ENCODE peak calls at places on chromosome X, in eight cellular contexts. G is fibroblast of mammary gland, A is tibial nerve, N is IMR-90, V is astrocyte, D is breast epithelium, U is mucosa of descending colon, T is spleen. I is an unnamed sample.

GRCh38 chrX:53234484-53234883 is 9.5 kb upstream of the KDM5C start:
- DNase-seq in G (no peak), A (no peak), N (no peak), V (no peak), D (no peak), U (no peak), T (no peak), I (no peak)

GRCh38 chrX:108396188-108396885 is 41.9 kb downstream of the COL4A6 start:
- DNase-seq in G (peak), A (no peak), N (peak), V (peak), D (peak), U (no peak), T (no peak), I (no peak)

GRCh38 chrX:120302434-120302833 is 8.8 kb downstream of the TMEM255A start:
- DNase-seq in G (no peak), A (no peak), N (no peak), V (no peak), D (no peak), U (peak), T (peak), I (no peak)

GRCh38 chrX:110442631-110443030 is 84.0 kb downstream of the RTL9 start:
- DNase-seq in G (peak), A (no peak), N (peak), V (peak), D (no peak), U (no peak), T (no peak), I (peak)

GRCh38 chrX:54423161-54423888 is 16.9 kb upstream of the TSR2 start:
- DNase-seq in G (no peak), A (no peak), N (no peak), V (no peak), D (no peak), U (no peak), T (no peak), I (no peak)

GRCh38 chrX:114221445-114221844 is 362.4 kb upstream of the HTR2C start:
- DNase-seq in G (no peak), A (no peak), N (no peak), V (no peak), D (no peak), U (no peak), T (no peak), I (no peak)

GRCh38 chrX:98379134-98379533 is 1495.4 kb downstream of the RPA4 start:
- DNase-seq in G (no peak), A (no peak), N (no peak), V (no peak), D (no peak), U (no peak), T (no peak), I (no peak)

GRCh38 chrX:69153060-69153730 is 12.1 kb downstream of the PJA1 start:
- DNase-seq in G (peak), A (peak), N (peak), V (no peak), D (no peak), U (no peak), T (peak), I (peak)

GRCh38 chrX:131441033-131441432 is 102.8 kb upstream of the OR13H1 start:
- DNase-seq in G (peak), A (no peak), N (no peak), V (no peak), D (no peak), U (no peak), T (no peak), I (no peak)

GRCh38 chrX:150465856-150466775 is 102.3 kb upstream of the MTM1 start:
- DNase-seq in G (no peak), A (no peak), N (no peak), V (no peak), D (no peak), U (no peak), T (no peak), I (no peak)

GRCh38 chrX:74779175-74779574 is 146.1 kb downstream of the NEXMIF start:
- DNase-seq in G (no peak), A (no peak), N (no peak), V (no peak), D (no peak), U (no peak), T (no peak), I (no peak)

GRCh38 chrX:107851215-107851614 is 25.5 kb downstream of the MID2 start:
- DNase-seq in G (no peak), A (no peak), N (no peak), V (peak), D (no peak), U (no peak), T (no peak), I (peak)

GRCh38 chrX:1027133-1027532 is 185.3 kb downstream of the CRLF2 start:
- DNase-seq in G (no peak), A (no peak), N (no peak), V (no peak), D (no peak), U (no peak), T (peak), I (no peak)

GRCh38 chrX:4830880-4831557 is 1117.6 kb upstream of the PRKX start:
- DNase-seq in G (no peak), A (no peak), N (no peak), V (no peak), D (no peak), U (no peak), T (no peak), I (no peak)

GRCh38 chrX:42524374-42524773 is 253.6 kb downstream of the PPP1R2C start:
- DNase-seq in G (peak), A (no peak), N (peak), V (peak), D (no peak), U (no peak), T (no peak), I (peak)

GRCh38 chrX:78517124-78517523 is 142.0 kb downstream of the RTL3 start:
- DNase-seq in G (no peak), A (no peak), N (no peak), V (peak), D (no peak), U (no peak), T (no peak), I (no peak)

GRCh38 chrX:149979126-149979644 is 40.9 kb upstream of the EOLA2 start:
- DNase-seq in G (no peak), A (no peak), N (no peak), V (no peak), D (no peak), U (no peak), T (no peak), I (no peak)

GRCh38 chrX:109782994-109783711 is 50.1 kb upstream of the ACSL4 start:
- DNase-seq in G (peak), A (no peak), N (peak), V (no peak), D (no peak), U (no peak), T (no peak), I (peak)

GRCh38 chrX:30301977-30302376 is 7.2 kb downstream of the NR0B1 start:
- DNase-seq in G (peak), A (no peak), N (peak), V (peak), D (no peak), U (no peak), T (no peak), I (peak)

GRCh38 chrX:109475174-109475891 is 6.6 kb downstream of the GUCY2F start:
- DNase-seq in G (peak), A (no peak), N (peak), V (peak), D (peak), U (peak), T (no peak), I (peak)

GRCh38 chrX:42384956-42385355 is 393.0 kb downstream of the PPP1R2C start:
- DNase-seq in G (no peak), A (no peak), N (no peak), V (no peak), D (no peak), U (no peak), T (no peak), I (no peak)

GRCh38 chrX:136780241-136780640 is 491 bp downstream of the ARHGEF6 start:
- DNase-seq in G (no peak), A (no peak), N (no peak), V (no peak), D (no peak), U (no peak), T (no peak), I (no peak)

GRCh38 chrX:9308426-9308825 is 156.4 kb upstream of the TBL1X start:
- DNase-seq in G (no peak), A (no peak), N (no peak), V (no peak), D (no peak), U (no peak), T (no peak), I (no peak)

GRCh38 chrX:19646298-19646697 is 131.0 kb upstream of the MAP3K15 start:
- DNase-seq in G (no peak), A (no peak), N (no peak), V (no peak), D (no peak), U (no peak), T (no peak), I (no peak)

GRCh38 chrX:107675823-107676555 is 47.7 kb downstream of the PRPS1 start:
- DNase-seq in G (peak), A (no peak), N (peak), V (no peak), D (no peak), U (no peak), T (no peak), I (peak)

GRCh38 chrX:38806875-38807601 is 5.8 kb downstream of the MID1IP1 start:
- DNase-seq in G (no peak), A (no peak), N (no peak), V (no peak), D (no peak), U (no peak), T (no peak), I (no peak)

GRCh38 chrX:12434493-12434892 is 296.2 kb downstream of the FRMPD4 start:
- DNase-seq in G (no peak), A (no peak), N (no peak), V (no peak), D (no peak), U (no peak), T (no peak), I (no peak)

GRCh38 chrX:29274517-29274916 is 687.3 kb downstream of the IL1RAPL1 start:
- DNase-seq in G (no peak), A (no peak), N (no peak), V (no peak), D (no peak), U (no peak), T (no peak), I (no peak)

GRCh38 chrX:31871989-31872388 is 800.1 kb upstream of the FTHL17 start:
- DNase-seq in G (no peak), A (no peak), N (no peak), V (peak), D (no peak), U (no peak), T (no peak), I (no peak)

GRCh38 chrX:22097295-22097694 is 65.2 kb downstream of the PHEX start:
- DNase-seq in G (peak), A (no peak), N (peak), V (peak), D (no peak), U (no peak), T (no peak), I (peak)

GRCh38 chrX:118116308-118117068 is at the start of gene KLHL13:
- DNase-seq in G (peak), A (peak), N (peak), V (no peak), D (peak), U (peak), T (peak), I (peak)

GRCh38 chrX:13778916-13779315 is 38.0 kb downstream of the GPM6B start:
- DNase-seq in G (peak), A (no peak), N (peak), V (peak), D (no peak), U (no peak), T (no peak), I (peak)

GRCh38 chrX:103687073-103687695 is 685 bp upstream of the MORF4L2 start:
- DNase-seq in G (no peak), A (peak), N (peak), V (peak), D (peak), U (peak), T (peak), I (peak)

GRCh38 chrX:38561951-38562719 is 793 bp downstream of the TSPAN7 start:
- DNase-seq in G (no peak), A (no peak), N (no peak), V (no peak), D (no peak), U (peak), T (peak), I (no peak)

GRCh38 chrX:8504451-8504850 is 39.8 kb downstream of the VCX3B start:
- DNase-seq in G (peak), A (no peak), N (peak), V (peak), D (no peak), U (no peak), T (no peak), I (no peak)

GRCh38 chrX:109952050-109952449 is 50.9 kb upstream of the TMEM164 start:
- DNase-seq in G (no peak), A (no peak), N (no peak), V (peak), D (no peak), U (no peak), T (no peak), I (peak)

GRCh38 chrX:145825896-145826295 is 8.3 kb downstream of the SLITRK2 start:
- DNase-seq in G (peak), A (no peak), N (no peak), V (no peak), D (no peak), U (no peak), T (no peak), I (no peak)

DNA sequence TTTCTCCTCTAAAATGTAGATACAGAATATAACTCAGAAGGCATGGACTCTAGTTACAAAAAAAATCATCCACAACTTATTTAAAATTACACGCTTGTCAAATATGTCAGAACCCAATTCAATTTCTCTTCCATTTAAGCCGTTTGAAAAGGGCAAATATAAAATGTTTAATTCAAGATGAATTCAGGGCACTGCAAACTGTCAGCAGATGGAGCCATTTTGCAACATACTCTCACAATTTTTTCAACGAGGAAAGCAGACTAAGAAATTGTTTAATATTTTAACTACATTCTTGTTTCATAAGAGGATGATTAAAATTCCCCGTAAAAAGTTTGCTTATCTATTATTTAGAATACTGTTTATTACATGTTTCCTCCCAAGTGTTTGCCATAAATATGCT is 321.3 kb upstream of the CPXCR1 start:
- DNase-seq in G (peak), A (no peak), N (no peak), V (no peak), D (no peak), U (no peak), T (no peak), I (no peak)
- TF ChIP-seq CTCF in G (no peak), A (peak), N (peak), V (no peak), D (no peak), U (no peak), T (no peak), I (no peak)

GRCh38 chrX:100409316-100410082 is 574 bp downstream of the PCDH19 start:
- DNase-seq in G (peak), A (no peak), N (no peak), V (no peak), D (no peak), U (peak), T (no peak), I (no peak)
- H3K4me3 ChIP-seq in G (peak), A (peak), N (peak), V (peak), D (peak), U (no peak), T (peak), I (peak)

GRCh38 chrX:80282535-80282934 is 137.7 kb upstream of the TENT5D start:
- DNase-seq in G (no peak), A (no peak), N (no peak), V (no peak), D (no peak), U (no peak), T (no peak), I (no peak)
- TF ChIP-seq CTCF in G (peak), A (peak), N (peak), V (no peak), D (no peak), U (no peak), T (no peak), I (peak)

DNA sequence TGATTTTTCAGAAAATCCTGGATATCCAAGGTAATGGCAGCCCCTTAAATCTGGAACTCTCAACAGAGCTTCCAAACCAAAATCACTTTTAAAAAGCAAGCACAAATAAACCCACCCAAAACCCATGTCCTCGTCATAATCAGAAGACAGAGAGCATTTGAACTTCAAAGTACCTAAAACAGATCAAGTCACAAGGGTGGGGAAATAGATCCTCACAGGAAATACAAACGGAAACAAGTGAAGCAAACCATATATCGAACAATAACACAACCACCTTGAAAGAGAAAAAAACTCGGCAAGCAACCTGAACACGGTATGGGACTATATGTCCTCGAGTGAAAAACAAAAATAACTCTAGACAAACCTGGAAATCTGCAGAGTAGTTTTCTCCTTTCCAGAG is 15.9 kb upstream of the CCNQ start:
- DNase-seq in G (no peak), A (no peak), N (no peak), V (no peak), D (no peak), U (no peak), T (no peak), I (no peak)
- H3K4me3 ChIP-seq in G (no peak), A (no peak), N (no peak), V (no peak), D (no peak), U (no peak), T (no peak), I (no peak)

I was measured in AG10803.